ENCODE peak calls at places on chromosomes 16 and 17, in four cellular contexts. Z, B, U and H are unnamed samples.

GRCh38 chr17:1485311-1485747 is 7.2 kb downstream of the MYO1C start:
- DNase-seq in B (peak; percentile 73), Z (no peak), U (no peak), H (no peak)

GRCh38 chr17:2796164-2797140 is at the start of gene RAP1GAP2:
- DNase-seq in Z (peak; percentile 76), U (no peak), B (no peak), H (peak; percentile 94)

GRCh38 chr17:27907976-27908558 is 14.9 kb upstream of the LYRM9 start:
- DNase-seq in Z (no peak), U (no peak), B (no peak), H (no peak)

GRCh38 chr17:75260679-75261335 is 599 bp downstream of the GGA3 start:
- DNase-seq in B (no peak), U (no peak), Z (no peak), H (no peak)

GRCh38 chr16:31380201-31380600 is 12.9 kb upstream of the ITGAD start:
- DNase-seq in U (no peak), B (no peak), Z (no peak), H (no peak)

GRCh38 chr17:13107726-13108235 is 90.0 kb upstream of the ELAC2 start:
- DNase-seq in B (no peak), Z (no peak), U (no peak), H (no peak)

GRCh38 chr16:89349947-89350633 is 132.6 kb downstream of the ZNF778 start:
- DNase-seq in U (no peak), Z (no peak), B (no peak), H (no peak)

GRCh38 chr17:57463103-57463885 is 207.0 kb downstream of the MSI2 start:
- DNase-seq in Z (no peak), B (no peak), U (no peak), H (no peak)

GRCh38 chr16:69865701-69866100 is 85.4 kb upstream of the CLEC18A start:
- DNase-seq in B (peak; percentile 65), Z (no peak), U (peak; percentile 15), H (no peak)

GRCh38 chr17:2892305-2892971 is 96.2 kb downstream of the RAP1GAP2 start:
- DNase-seq in U (peak; percentile 41), B (no peak), Z (no peak), H (no peak)

GRCh38 chr17:7043544-7044268 is at the start of gene SLC16A11:
- DNase-seq in U (no peak), Z (no peak), B (no peak), H (no peak)

GRCh38 chr16:29745853-29746345 is at the start of gene C16orf54:
- DNase-seq in B (no peak), Z (peak; percentile 94), U (no peak), H (peak; percentile 96)

GRCh38 chr16:27235938-27236245 is 32.6 kb downstream of the KDM8 start:
- DNase-seq in B (no peak), Z (no peak), U (no peak), H (no peak)